ENCODE peak calls at places on chromosomes 1 and 21, in seven cellular contexts. D is HCT116, M is H1, Z is K562, Y is SK-N-SH, F is HepG2, C is GM12878. A is an unnamed sample.

GRCh38 chr1:62355095-62355494 is 35.9 kb upstream of the KANK4 start:
- DNase-seq in D (no peak), M (no peak), Z (no peak), Y (peak), F (no peak), C (no peak), A (no peak)

GRCh38 chr21:26965567-26966359 is 1.1 kb downstream of the ADAMTS5 start:
- DNase-seq in D (no peak), M (no peak), Z (no peak), Y (peak), F (no peak), C (no peak), A (no peak)

GRCh38 chr1:92291372-92291999 is 7.3 kb downstream of the GLMN start:
- DNase-seq in D (peak), M (no peak), Z (peak), Y (peak), F (peak), C (no peak), A (peak)

GRCh38 chr1:110617116-110617515 is 11.0 kb upstream of the KCNA2 start:
- DNase-seq in D (no peak), M (no peak), Z (no peak), Y (no peak), F (no peak), C (no peak), A (no peak)

GRCh38 chr1:204149635-204150565 is 1.9 kb downstream of the ETNK2 start:
- DNase-seq in D (no peak), M (no peak), Z (peak), Y (no peak), F (no peak), C (no peak), A (no peak)

GRCh38 chr1:151994956-151995355 is 1.3 kb upstream of the S100A10 start:
- DNase-seq in D (peak), M (no peak), Z (no peak), Y (no peak), F (no peak), C (no peak), A (peak)

GRCh38 chr1:115744876-115745275 is 23.6 kb downstream of the CASQ2 start:
- DNase-seq in D (no peak), M (no peak), Z (no peak), Y (no peak), F (no peak), C (no peak), A (no peak)

GRCh38 chr1:199123615-199124014 is 484.8 kb downstream of the PTPRC start:
- DNase-seq in D (no peak), M (no peak), Z (no peak), Y (no peak), F (no peak), C (no peak), A (no peak)

GRCh38 chr1:247824023-247824422 is at the start of gene OR14A16:
- DNase-seq in D (no peak), M (no peak), Z (no peak), Y (no peak), F (no peak), C (no peak), A (no peak)

GRCh38 chr1:67755619-67756018 is 70.6 kb downstream of the GADD45A start:
- DNase-seq in D (no peak), M (no peak), Z (no peak), Y (no peak), F (no peak), C (no peak), A (no peak)

GRCh38 chr1:32903991-32904776 is 3.0 kb upstream of the TMEM54 start:
- DNase-seq in D (no peak), M (no peak), Z (no peak), Y (peak), F (no peak), C (no peak), A (no peak)

GRCh38 chr1:11787251-11787803 is 18.4 kb downstream of the MTHFR start:
- DNase-seq in D (no peak), M (no peak), Z (peak), Y (no peak), F (no peak), C (no peak), A (peak)

GRCh38 chr1:21270086-21270689 is 20.1 kb downstream of the ECE1 start:
- DNase-seq in D (peak), M (peak), Z (peak), Y (peak), F (peak), C (peak), A (no peak)

GRCh38 chr1:177174921-177175634 is 4.3 kb downstream of the BRINP2 start:
- DNase-seq in D (no peak), M (no peak), Z (no peak), Y (no peak), F (no peak), C (no peak), A (no peak)

GRCh38 chr1:154767315-154768240 is 102.5 kb downstream of the KCNN3 start:
- DNase-seq in D (no peak), M (no peak), Z (no peak), Y (peak), F (no peak), C (no peak), A (no peak)

GRCh38 chr1:21869620-21870121 is 57.6 kb downstream of the LDLRAD2 start:
- DNase-seq in D (peak), M (no peak), Z (no peak), Y (peak), F (peak), C (no peak), A (peak)

GRCh38 chr1:31981976-31982375 is 31.7 kb upstream of the KHDRBS1 start:
- DNase-seq in D (no peak), M (no peak), Z (no peak), Y (no peak), F (no peak), C (no peak), A (no peak)

GRCh38 chr1:153677718-153678518 is 570 bp upstream of the NPR1 start:
- DNase-seq in D (peak), M (no peak), Z (peak), Y (peak), F (no peak), C (no peak), A (peak)

GRCh38 chr1:94920061-94920460 is 6.8 kb downstream of the CNN3 start:
- DNase-seq in D (no peak), M (no peak), Z (no peak), Y (no peak), F (peak), C (no peak), A (no peak)

GRCh38 chr1:102891868-102892625 is 216.3 kb downstream of the COL11A1 start:
- DNase-seq in D (no peak), M (no peak), Z (no peak), Y (no peak), F (no peak), C (no peak), A (no peak)

GRCh38 chr1:76949503-76949902 is 82.2 kb downstream of the ST6GALNAC5 start:
- DNase-seq in D (no peak), M (no peak), Z (no peak), Y (no peak), F (no peak), C (no peak), A (no peak)

GRCh38 chr1:119007672-119008482 is 19.7 kb upstream of the TBX15 start:
- DNase-seq in D (no peak), M (no peak), Z (no peak), Y (peak), F (no peak), C (no peak), A (no peak)

GRCh38 chr21:36579898-36580297 is 100.0 kb upstream of the CLDN14 start:
- DNase-seq in D (no peak), M (no peak), Z (no peak), Y (no peak), F (no peak), C (no peak), A (no peak)

GRCh38 chr21:44695641-44696040 is 1.3 kb upstream of the KRTAP10-12 start:
- DNase-seq in D (no peak), M (no peak), Z (no peak), Y (no peak), F (no peak), C (no peak), A (no peak)

GRCh38 chr21:42098957-42099547 is 27.9 kb downstream of the UMODL1 start:
- DNase-seq in D (no peak), M (no peak), Z (no peak), Y (no peak), F (no peak), C (no peak), A (no peak)

GRCh38 chr1:22709891-22710687 is 550 bp upstream of the EPHB2 start:
- DNase-seq in D (no peak), M (no peak), Z (peak), Y (peak), F (no peak), C (no peak), A (peak)

GRCh38 chr1:242017580-242018233 is 18.8 kb upstream of the MAP1LC3C start:
- DNase-seq in D (peak), M (no peak), Z (peak), Y (peak), F (peak), C (no peak), A (peak)

GRCh38 chr1:199573047-199573446 is 454.5 kb upstream of the NR5A2 start:
- DNase-seq in D (no peak), M (no peak), Z (no peak), Y (no peak), F (no peak), C (no peak), A (peak)

GRCh38 chr1:226588484-226588883 is 39.9 kb downstream of the STUM start:
- DNase-seq in D (no peak), M (no peak), Z (no peak), Y (no peak), F (no peak), C (no peak), A (no peak)

GRCh38 chr21:43335119-43335518 is 91.8 kb downstream of the SIK1 start:
- DNase-seq in D (no peak), M (no peak), Z (no peak), Y (no peak), F (no peak), C (no peak), A (no peak)

GRCh38 chr1:157691285-157691920 is 9.2 kb downstream of the FCRL3 start:
- DNase-seq in D (peak), M (no peak), Z (peak), Y (peak), F (peak), C (no peak), A (peak)

GRCh38 chr1:55057956-55058298 is 18.6 kb downstream of the PCSK9 start:
- DNase-seq in D (no peak), M (no peak), Z (no peak), Y (no peak), F (no peak), C (no peak), A (no peak)
- TF ChIP-seq JUND in D (no peak), M (no peak), Z (no peak), Y (no peak), F (no peak), C (no peak), A (no peak)

GRCh38 chr1:82927753-82928152 is 1071.2 kb downstream of the TTLL7 start:
- DNase-seq in D (no peak), M (no peak), Z (no peak), Y (no peak), F (no peak), C (no peak), A (no peak)

GRCh38 chr1:82920418-82921248 is 1078.3 kb downstream of the TTLL7 start:
- DNase-seq in D (no peak), M (no peak), Z (no peak), Y (no peak), F (no peak), C (no peak), A (no peak)

GRCh38 chr1:82919828-82920227 is 1079.1 kb downstream of the TTLL7 start:
- DNase-seq in D (no peak), M (no peak), Z (no peak), Y (no peak), F (no peak), C (no peak), A (no peak)

GRCh38 chr1:82923957-82924356 is 1075.0 kb downstream of the TTLL7 start:
- DNase-seq in D (no peak), M (no peak), Z (no peak), Y (no peak), F (no peak), C (no peak), A (no peak)

GRCh38 chr1:82921759-82922158 is 1077.2 kb downstream of the TTLL7 start:
- DNase-seq in D (no peak), M (no peak), Z (no peak), Y (no peak), F (no peak), C (no peak), A (no peak)
- TF ChIP-seq JUND in D (no peak), M (no peak), Z (no peak), Y (no peak), F (no peak), C (no peak), A (no peak)

DNA sequence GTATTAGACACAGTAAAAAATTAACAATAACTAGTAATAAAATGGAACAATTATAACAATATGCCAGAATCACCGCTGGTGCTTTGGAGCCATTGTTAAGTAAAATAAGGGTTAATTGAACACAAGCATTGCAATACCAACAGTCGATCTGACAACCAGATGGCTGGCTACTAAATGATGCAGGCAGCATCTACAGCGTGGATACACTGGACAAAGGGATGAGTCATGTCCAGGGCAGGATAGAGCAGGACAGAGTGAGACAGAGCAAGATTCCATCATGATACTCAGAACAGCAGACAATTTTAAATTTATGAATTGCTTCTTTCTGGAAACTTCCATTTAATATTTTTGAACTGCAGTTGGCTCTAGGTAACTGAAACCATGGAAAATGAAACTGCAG is 168.8 kb downstream of the RRAGC start:
- DNase-seq in D (no peak), M (no peak), Z (no peak), Y (no peak), F (no peak), C (no peak), A (no peak)
- TF ChIP-seq JUND in D (no peak), M (no peak), Z (no peak), Y (no peak), F (no peak), C (no peak), A (no peak)

GRCh38 chr1:45272943-45273342 is 53.8 kb upstream of the HPDL start:
- DNase-seq in D (no peak), M (no peak), Z (no peak), Y (no peak), F (no peak), C (no peak), A (no peak)
- TF ChIP-seq JUND in D (no peak), M (no peak), Z (no peak), Y (no peak), F (no peak), C (no peak), A (no peak)

DNA sequence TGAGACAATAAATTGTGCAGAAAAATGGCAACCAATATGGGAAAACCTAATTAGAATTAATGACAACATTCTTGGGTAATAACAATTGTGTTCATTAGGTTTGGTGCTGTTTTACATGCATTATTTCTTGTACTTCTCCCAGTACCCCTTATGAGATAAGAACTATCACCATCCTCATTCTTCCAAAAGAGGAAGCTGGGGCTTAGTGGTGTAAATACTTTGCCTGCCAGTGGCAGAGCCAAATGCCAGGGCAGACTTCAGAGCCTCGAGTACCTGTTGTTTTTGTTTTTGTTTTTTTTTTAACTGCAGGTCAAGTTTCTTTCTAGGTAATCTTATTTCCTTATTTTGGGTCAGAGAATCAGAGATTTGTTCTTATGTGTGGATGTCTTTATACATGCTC is 206.4 kb downstream of the RHOU start:
- DNase-seq in D (no peak), M (no peak), Z (no peak), Y (no peak), F (no peak), C (no peak), A (no peak)
- TF ChIP-seq JUND in D (no peak), M (no peak), Z (no peak), Y (no peak), F (no peak), C (no peak), A (no peak)

DNA sequence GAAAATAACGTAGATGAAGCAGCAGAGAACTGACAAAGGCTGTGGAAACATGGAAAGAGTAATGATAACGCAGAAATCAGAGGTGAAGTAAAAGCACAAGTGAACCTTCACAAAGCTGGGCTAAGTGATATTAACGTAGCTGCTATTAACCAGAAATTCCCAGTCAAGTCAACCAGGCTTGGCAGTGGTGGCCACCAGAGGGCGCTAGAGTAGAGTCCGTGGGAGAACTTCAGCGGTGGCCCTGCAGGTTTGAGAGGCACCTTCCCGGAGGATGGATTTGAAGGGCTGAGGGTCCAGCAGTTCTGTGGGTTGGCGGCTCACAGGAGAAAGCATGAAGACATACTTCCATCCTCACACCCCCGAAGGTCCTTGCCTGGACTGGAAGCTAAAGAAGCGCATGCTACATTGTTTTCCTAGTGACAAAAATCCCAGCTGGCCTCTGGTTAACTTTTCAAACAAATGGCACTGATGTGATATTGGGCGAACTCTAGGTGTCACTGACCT is 81.7 kb upstream of the ZNF648 start:
- DNase-seq in D (peak), M (peak), Z (peak), Y (peak), F (peak), C (peak), A (peak)
- TF ChIP-seq JUND in D (no peak), M (no peak), Z (peak), Y (no peak), F (no peak), C (no peak), A (no peak)

GRCh38 chr21:40385883-40386282 is 461.1 kb downstream of the DSCAM start:
- DNase-seq in D (no peak), M (no peak), Z (no peak), Y (no peak), F (no peak), C (no peak), A (no peak)

GRCh38 chr21:40383951-40384350 is 463.0 kb downstream of the DSCAM start:
- DNase-seq in D (no peak), M (no peak), Z (no peak), Y (peak), F (no peak), C (no peak), A (no peak)

GRCh38 chr21:40386981-40387380 is 460.0 kb downstream of the DSCAM start:
- DNase-seq in D (no peak), M (no peak), Z (no peak), Y (no peak), F (no peak), C (no peak), A (no peak)

GRCh38 chr21:40388046-40388445 is 458.9 kb downstream of the DSCAM start:
- DNase-seq in D (no peak), M (no peak), Z (no peak), Y (no peak), F (no peak), C (no peak), A (no peak)

GRCh38 chr21:40386301-40386911 is 460.6 kb downstream of the DSCAM start:
- DNase-seq in D (no peak), M (peak), Z (peak), Y (peak), F (no peak), C (no peak), A (peak)
- TF ChIP-seq JUND in D (no peak), M (no peak), Z (no peak), Y (no peak), F (no peak), C (no peak), A (no peak)

DNA sequence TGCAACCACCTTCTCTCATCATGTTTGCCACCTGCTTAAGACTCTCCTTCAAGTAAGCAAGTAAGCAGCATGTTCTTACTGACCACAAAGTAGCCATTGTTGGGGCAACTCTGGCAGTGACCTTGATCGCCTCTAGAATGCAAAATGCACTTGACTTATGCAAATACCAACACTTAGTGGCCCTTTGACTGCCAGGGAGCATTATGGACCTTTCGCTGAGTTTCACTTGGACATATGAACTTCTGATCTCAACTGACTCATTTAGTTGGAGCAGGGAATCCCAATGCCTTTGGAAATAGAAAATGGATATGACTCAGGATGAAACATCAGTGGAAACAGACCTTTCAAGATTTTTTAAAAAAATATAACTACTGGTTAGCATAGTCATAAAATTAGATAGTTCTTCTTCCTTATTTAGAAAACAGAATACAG is 6.1 kb upstream of the PLA2G5 start:
- DNase-seq in D (no peak), M (no peak), Z (no peak), Y (no peak), F (peak), C (no peak), A (no peak)
- TF ChIP-seq JUND in D (peak), M (no peak), Z (no peak), Y (no peak), F (no peak), C (no peak), A (no peak)

GRCh38 chr1:229180161-229180560 is 90.8 kb upstream of the RAB4A start:
- DNase-seq in D (no peak), M (no peak), Z (no peak), Y (no peak), F (no peak), C (no peak), A (no peak)
- TF ChIP-seq JUND in D (no peak), M (no peak), Z (no peak), Y (no peak), F (no peak), C (no peak), A (no peak)